ENCODE peak calls at places on chromosome 14, in nine cellular contexts. L is fibroblast of the aortic adventitia; I is stomach; D is ovary; Q is upper lobe of right lung; H is endothelial cell of umbilical vein; G is fibroblast of villous mesenchyme; V is lower leg skin; K is effector memory CD4-positive, alpha-beta T cell. Z is an unnamed sample.

GRCh38 chr14:91911474-91912032 is 35.9 kb downstream of the FBLN5 start:
- DNase-seq in L (peak; percentile 65), I (peak; percentile 43), D (no peak), Q (no peak), H (peak; percentile 49), G (peak; percentile 42), V (no peak), K (peak; percentile 5), Z (peak; percentile 39)

GRCh38 chr14:73344304-73344703 is 107.0 kb downstream of the PAPLN start:
- DNase-seq in L (peak; percentile 12), I (no peak), D (no peak), Q (no peak), H (no peak), G (no peak), V (no peak), K (no peak), Z (no peak)

GRCh38 chr14:24232645-24233537 is at the start of gene GMPR2:
- DNase-seq in L (no peak), I (no peak), D (no peak), Q (no peak), H (no peak), G (no peak), V (no peak), K (no peak), Z (no peak)

GRCh38 chr14:92464156-92464555 is 49.4 kb upstream of the RIN3 start:
- DNase-seq in L (no peak), I (no peak), D (no peak), Q (no peak), H (no peak), G (no peak), V (peak; percentile 49), K (no peak), Z (no peak)

GRCh38 chr14:79836577-79836976 is 374.7 kb downstream of the DIO2 start:
- DNase-seq in L (peak; percentile 2), I (no peak), D (no peak), Q (no peak), H (no peak), G (no peak), V (no peak), K (no peak), Z (no peak)

GRCh38 chr14:79342942-79343341 is 868.4 kb downstream of the DIO2 start:
- DNase-seq in L (no peak), I (no peak), D (no peak), Q (no peak), H (no peak), G (no peak), V (no peak), K (no peak), Z (no peak)

GRCh38 chr14:105857816-105858675 is 331.7 kb downstream of the TMEM121 start:
- DNase-seq in L (no peak), I (no peak), D (peak; percentile 5), Q (peak; percentile 63), H (no peak), G (no peak), V (peak; percentile 78), K (no peak), Z (no peak)

GRCh38 chr14:98786456-98786855 is 485.5 kb downstream of the BCL11B start:
- DNase-seq in L (no peak), I (no peak), D (no peak), Q (no peak), H (no peak), G (no peak), V (no peak), K (no peak), Z (no peak)

GRCh38 chr14:101361451-101362433 is 199.6 kb upstream of the DIO3 start:
- DNase-seq in L (no peak), I (no peak), D (peak; percentile 26), Q (no peak), H (no peak), G (no peak), V (no peak), K (no peak), Z (no peak)

GRCh38 chr14:32134448-32135070 is 57.5 kb downstream of the ARHGAP5 start:
- DNase-seq in L (peak; percentile 13), I (no peak), D (no peak), Q (no peak), H (peak; percentile 32), G (peak; percentile 72), V (no peak), K (no peak), Z (peak; percentile 51)

GRCh38 chr14:100104523-100105300 is 39.5 kb downstream of the EVL start:
- DNase-seq in L (peak; percentile 45), I (no peak), D (no peak), Q (no peak), H (peak; percentile 58), G (peak; percentile 80), V (peak; percentile 60), K (no peak), Z (no peak)

GRCh38 chr14:71703477-71703876 is 228.8 kb upstream of the RGS6 start:
- DNase-seq in L (peak; percentile 66), I (no peak), D (no peak), Q (no peak), H (no peak), G (no peak), V (no peak), K (no peak), Z (peak; percentile 80)

GRCh38 chr14:96863327-96863985 is 66.3 kb downstream of the VRK1 start:
- DNase-seq in L (no peak), I (no peak), D (no peak), Q (no peak), H (no peak), G (no peak), V (no peak), K (no peak), Z (no peak)

GRCh38 chr14:74948228-74949175 is 6.9 kb downstream of the PGF start:
- DNase-seq in L (no peak), I (no peak), D (no peak), Q (no peak), H (no peak), G (no peak), V (no peak), K (no peak), Z (no peak)

GRCh38 chr14:74945852-74946658 is 9.3 kb downstream of the PGF start:
- DNase-seq in L (peak; percentile 73), I (peak; percentile 78), D (peak; percentile 82), Q (peak; percentile 86), H (peak; percentile 69), G (peak; percentile 62), V (peak; percentile 95), K (peak; percentile 36), Z (peak; percentile 53)

GRCh38 chr14:74945261-74945851 is 10.0 kb downstream of the PGF start:
- DNase-seq in L (peak; percentile 16), I (no peak), D (no peak), Q (no peak), H (peak; percentile 26), G (no peak), V (no peak), K (no peak), Z (no peak)

GRCh38 chr14:74947353-74948227 is 7.8 kb downstream of the PGF start:
- DNase-seq in L (no peak), I (no peak), D (no peak), Q (no peak), H (no peak), G (no peak), V (no peak), K (no peak), Z (no peak)

DNA sequence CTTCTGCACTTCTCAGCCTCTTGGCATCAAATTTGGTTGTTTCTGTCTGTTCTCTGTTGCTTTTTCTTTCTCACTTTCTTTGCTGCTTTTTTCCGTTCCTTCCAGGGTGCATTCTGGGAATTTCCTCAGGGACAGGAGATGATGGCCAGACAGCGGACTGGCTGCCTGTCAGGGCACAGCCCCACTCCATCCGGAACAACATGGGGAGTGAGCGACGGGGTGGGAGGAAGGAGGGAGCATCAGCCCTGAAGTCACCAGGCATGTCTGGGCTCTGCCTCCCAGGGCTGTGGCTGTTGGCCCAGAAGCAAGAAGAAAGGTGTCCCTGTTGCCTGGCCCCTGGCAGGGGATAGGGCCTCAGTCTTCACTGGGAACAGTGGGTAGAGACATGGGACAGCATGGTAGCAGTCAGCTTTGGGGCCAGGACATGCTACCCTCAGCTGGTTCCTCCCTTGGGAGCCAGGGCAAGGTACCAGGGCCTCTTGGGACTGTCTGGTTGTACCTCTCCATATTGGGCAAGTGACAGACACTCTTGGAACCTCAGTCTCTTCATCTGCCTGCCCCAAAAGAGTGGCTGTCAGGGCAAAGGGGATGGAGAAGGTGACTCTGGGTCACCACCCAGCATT is 8.6 kb downstream of the PGF start:
- DNase-seq in L (no peak), I (no peak), D (no peak), Q (no peak), H (no peak), G (no peak), V (no peak), K (no peak), Z (no peak)
- H3K4me3 ChIP-seq in L (no peak overlapping the region), I (no peak overlapping the region), D (no peak overlapping the region), Q (no peak overlapping the region), H (no peak overlapping the region), G (no peak overlapping the region), V (no peak overlapping the region), K (no peak overlapping the region), Z (no peak overlapping the region)

GRCh38 chr14:56004807-56005579 is 113.2 kb upstream of the PELI2 start:
- DNase-seq in L (peak; percentile 74), I (peak; percentile 53), D (peak; percentile 67), Q (no peak), H (peak; percentile 8), G (peak; percentile 85), V (peak; percentile 85), K (no peak), Z (peak; percentile 86)
- H3K4me3 ChIP-seq in L (peak overlapping the region; percentile 42), I (peak overlapping the region; percentile 3), D (peak overlapping the region; percentile 17), Q (peak overlapping the region; percentile 36), H (no peak overlapping the region), G (peak overlapping the region; percentile 42), V (no peak overlapping the region), K (no peak overlapping the region), Z (peak overlapping the region; percentile 49)

GRCh38 chr14:75494898-75495297 is 27.4 kb upstream of the BATF start:
- DNase-seq in L (no peak), I (no peak), D (no peak), Q (no peak), H (no peak), G (no peak), V (no peak), K (no peak), Z (no peak)
- H3K4me3 ChIP-seq in L (no peak overlapping the region), I (no peak overlapping the region), D (no peak overlapping the region), Q (no peak overlapping the region), H (no peak overlapping the region), G (no peak overlapping the region), V (no peak overlapping the region), K (no peak overlapping the region), Z (no peak overlapping the region)

GRCh38 chr14:35247777-35248475 is 44.3 kb upstream of the PSMA6 start:
- DNase-seq in L (no peak), I (no peak), D (no peak), Q (no peak), H (no peak), G (peak; percentile 21), V (no peak), K (no peak), Z (no peak)
- H3K4me3 ChIP-seq in L (no peak overlapping the region), I (no peak overlapping the region), D (no peak overlapping the region), Q (no peak overlapping the region), H (no peak overlapping the region), G (no peak overlapping the region), V (no peak overlapping the region), K (no peak overlapping the region), Z (no peak overlapping the region)